ENCODE peak calls at places on chromosomes 1 and 21, in eight cellular contexts. H, O, G, R, B, P, S and Y are unnamed samples.

GRCh38 chr21:39149008-39149407 is 34.2 kb downstream of the PSMG1 start:
- DNase-seq in G (no peak), S (no peak), O (no peak), B (no peak), H (no peak), R (no peak), P (no peak), Y (no peak)

GRCh38 chr1:167294528-167294927 is 73.8 kb downstream of the POU2F1 start:
- DNase-seq in O (no peak), P (no peak), R (no peak), B (peak), G (no peak), H (peak), S (no peak), Y (no peak)

GRCh38 chr1:18999287-18999852 is 42.9 kb upstream of the IFFO2 start:
- DNase-seq in H (peak), O (no peak), R (no peak), B (peak), S (no peak), G (no peak), P (no peak), Y (peak)

GRCh38 chr1:55374801-55375616 is 159.8 kb upstream of the USP24 start:
- DNase-seq in O (peak), R (no peak), S (no peak), B (peak), P (no peak), G (no peak), H (no peak), Y (no peak)

GRCh38 chr1:3460653-3461237 is 6.3 kb downstream of the ARHGEF16 start:
- DNase-seq in B (no peak), P (no peak), R (no peak), O (no peak), H (peak), G (no peak), S (no peak), Y (no peak)

GRCh38 chr21:41716756-41717155 is 50.1 kb downstream of the RIPK4 start:
- DNase-seq in H (no peak), O (no peak), S (no peak), R (no peak), G (no peak), B (no peak), P (no peak), Y (no peak)

GRCh38 chr21:46551636-46552241 is 53.1 kb downstream of the S100B start:
- DNase-seq in R (peak), S (no peak), P (peak), G (peak), O (no peak), B (no peak), H (no peak), Y (no peak)

GRCh38 chr1:169608231-169608630 is 21.7 kb downstream of the SELP start:
- DNase-seq in R (no peak), O (no peak), P (no peak), G (no peak), H (no peak), B (no peak), S (no peak), Y (no peak)

GRCh38 chr1:172699695-172700094 is 40.8 kb downstream of the FASLG start:
- DNase-seq in B (no peak), R (no peak), O (no peak), G (no peak), S (no peak), P (no peak), H (no peak), Y (no peak)

GRCh38 chr1:205967555-205968335 is 24.5 kb upstream of the SLC26A9 start:
- DNase-seq in P (no peak), H (no peak), B (peak), G (no peak), O (no peak), R (no peak), S (no peak), Y (no peak)

GRCh38 chr1:162554258-162554657 is 7.3 kb upstream of the UAP1 start:
- DNase-seq in R (no peak), G (no peak), S (no peak), O (peak), H (no peak), B (peak), P (no peak), Y (no peak)

GRCh38 chr1:214107322-214108096 is 119.7 kb downstream of the PROX1 start:
- DNase-seq in P (no peak), O (no peak), B (no peak), H (peak), S (no peak), R (peak), G (no peak), Y (no peak)

GRCh38 chr21:16573581-16573980 is 843.8 kb downstream of the USP25 start:
- DNase-seq in H (peak), O (peak), B (peak), S (no peak), G (no peak), P (no peak), R (no peak), Y (peak)

GRCh38 chr1:12078938-12079861 is 16.1 kb downstream of the TNFRSF8 start:
- DNase-seq in P (no peak), H (no peak), G (peak), R (no peak), O (no peak), S (peak), B (peak), Y (no peak)

GRCh38 chr21:29248124-29248523 is 50.6 kb upstream of the BACH1 start:
- DNase-seq in G (no peak), R (no peak), S (no peak), O (no peak), P (no peak), B (peak), H (no peak), Y (no peak)

GRCh38 chr1:2170211-2170610 is 24.4 kb downstream of the FAAP20 start:
- DNase-seq in O (peak), H (no peak), G (no peak), S (no peak), R (no peak), B (peak), P (no peak), Y (peak)
- H3K4me3 ChIP-seq in O (no peak), H (no peak), G (no peak), S (no peak), R (no peak), B (no peak), P (no peak), Y (no peak)

DNA sequence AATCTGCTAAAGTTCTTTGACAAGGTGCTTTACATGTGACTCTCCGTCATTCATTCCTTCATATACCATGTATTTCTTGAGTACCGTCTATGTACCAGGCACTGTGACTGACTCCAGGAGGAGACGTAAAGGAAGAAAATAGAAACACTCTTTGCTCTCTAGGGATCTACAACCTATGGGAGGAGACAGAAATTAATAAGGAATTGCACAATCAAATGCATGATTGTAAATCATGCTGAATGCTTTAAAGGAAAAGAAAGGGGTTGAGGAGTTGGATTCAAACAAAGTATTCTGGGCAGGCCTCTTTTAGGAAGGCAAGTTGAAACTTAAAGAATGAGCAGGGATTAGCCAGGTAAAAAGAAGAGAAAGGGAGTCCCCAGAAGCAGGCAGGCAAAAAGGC is 239.1 kb upstream of the FGGY start:
- DNase-seq in G (no peak), O (no peak), S (no peak), P (no peak), H (no peak), R (no peak), B (peak), Y (no peak)
- H3K4me3 ChIP-seq in G (no peak), O (no peak), S (no peak), P (no peak), H (no peak), R (no peak), B (no peak), Y (no peak)

GRCh38 chr1:225509376-225509707 is 81.5 kb upstream of the LBR start:
- DNase-seq in O (no peak), S (no peak), P (no peak), H (no peak), B (no peak), G (no peak), R (no peak), Y (no peak)
- H3K4me3 ChIP-seq in O (no peak), S (no peak), P (no peak), H (peak), B (no peak), G (no peak), R (no peak), Y (no peak)

DNA sequence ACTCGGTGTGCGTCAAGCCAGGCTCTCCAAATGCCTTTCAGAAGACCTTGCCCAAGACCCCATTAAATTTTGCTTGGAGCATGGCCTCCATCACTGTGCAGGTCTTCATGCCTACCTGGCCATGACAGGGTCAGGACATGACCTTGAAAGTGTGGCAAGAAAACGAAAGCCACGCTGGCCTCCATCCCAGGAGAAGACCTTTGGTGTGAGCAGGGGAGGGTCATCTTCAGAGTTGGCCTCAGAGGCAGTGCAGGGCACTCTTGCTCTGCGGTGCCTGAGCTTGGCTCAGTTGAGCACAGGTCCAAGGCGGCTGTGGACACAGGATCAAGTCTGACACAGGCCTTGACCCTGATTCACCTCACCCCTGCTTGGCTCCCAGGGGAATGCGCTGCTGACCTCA is 181.4 kb upstream of the TMEM51 start:
- DNase-seq in H (no peak), B (no peak), S (no peak), P (no peak), R (no peak), O (no peak), G (no peak), Y (no peak)
- H3K4me3 ChIP-seq in H (no peak), B (no peak), S (no peak), P (no peak), R (no peak), O (no peak), G (no peak), Y (no peak)

DNA sequence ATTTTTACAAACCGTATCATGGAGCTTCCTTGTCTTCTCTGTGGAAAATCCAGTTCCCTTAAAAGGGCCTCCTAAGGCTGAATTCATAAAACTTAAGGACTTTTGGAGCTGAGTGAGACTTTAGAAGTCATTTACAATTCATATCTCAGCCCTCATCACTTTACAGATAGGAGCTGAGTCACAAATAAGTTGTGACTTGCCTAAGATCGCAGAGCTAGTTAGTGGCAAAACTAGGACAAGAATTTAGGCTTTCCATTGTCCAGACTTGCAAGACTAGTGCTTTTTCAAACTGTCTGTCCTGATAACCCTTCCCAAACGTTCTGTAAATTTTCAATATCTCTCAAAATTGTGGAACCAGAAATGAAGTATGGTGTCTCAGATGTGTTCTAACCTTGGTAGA is 37.3 kb downstream of the C1orf21 start:
- DNase-seq in G (no peak), B (no peak), O (no peak), H (no peak), P (no peak), R (no peak), S (no peak), Y (no peak)
- H3K4me3 ChIP-seq in G (no peak), B (no peak), O (no peak), H (no peak), P (no peak), R (no peak), S (no peak), Y (no peak)